ENCODE peak calls at places on chromosomes 7 and 10, in six cellular contexts. One of them, this sample, is unnamed.

GRCh38 chr10:34570887-34571286 is 244.2 kb downstream of the PARD3 start:
- DNase-seq in AG04449: no peak
- DNase-seq in GM10248: no peak
- DNase-seq in PC-9: no peak
- DNase-seq in progenitor cell of endocrine pancreas: no peak
- DNase-seq in fibroblast of mammary gland: no peak
- DNase-seq in this sample: no peak

GRCh38 chr7:128352138-128352537 is 8.4 kb upstream of the RBM28 start:
- DNase-seq in GM10248: no peak
- DNase-seq in progenitor cell of endocrine pancreas: peak
- DNase-seq in PC-9: no peak
- DNase-seq in AG04449: no peak
- DNase-seq in fibroblast of mammary gland: peak
- DNase-seq in this sample: no peak

GRCh38 chr7:141691540-141691939 is 10.4 kb downstream of the DENND11 start:
- DNase-seq in fibroblast of mammary gland: no peak
- DNase-seq in PC-9: no peak
- DNase-seq in progenitor cell of endocrine pancreas: no peak
- DNase-seq in GM10248: no peak
- DNase-seq in AG04449: no peak
- DNase-seq in this sample: no peak

GRCh38 chr7:151381083-151381332 is 28.8 kb downstream of the WDR86 start:
- DNase-seq in PC-9: no peak
- DNase-seq in GM10248: no peak
- DNase-seq in progenitor cell of endocrine pancreas: no peak
- DNase-seq in AG04449: no peak
- DNase-seq in fibroblast of mammary gland: no peak
- DNase-seq in this sample: no peak

GRCh38 chr10:69406816-69407580 is 9.7 kb downstream of the TACR2 start:
- DNase-seq in PC-9: no peak
- DNase-seq in GM10248: no peak
- DNase-seq in fibroblast of mammary gland: no peak
- DNase-seq in AG04449: no peak
- DNase-seq in progenitor cell of endocrine pancreas: no peak
- DNase-seq in this sample: no peak

GRCh38 chr7:51279391-51280023 is 37.1 kb downstream of the COBL start:
- DNase-seq in PC-9: no peak
- DNase-seq in AG04449: no peak
- DNase-seq in fibroblast of mammary gland: no peak
- DNase-seq in progenitor cell of endocrine pancreas: no peak
- DNase-seq in GM10248: no peak
- DNase-seq in this sample: no peak

GRCh38 chr10:132735341-132735775 is 50.6 kb downstream of the NKX6-2 start:
- DNase-seq in fibroblast of mammary gland: no peak
- DNase-seq in AG04449: no peak
- DNase-seq in PC-9: no peak
- DNase-seq in GM10248: no peak
- DNase-seq in progenitor cell of endocrine pancreas: no peak
- DNase-seq in this sample: no peak

GRCh38 chr10:43739171-43739570 is 90.5 kb upstream of the ZNF32 start:
- DNase-seq in PC-9: no peak
- DNase-seq in AG04449: peak
- DNase-seq in fibroblast of mammary gland: peak
- DNase-seq in progenitor cell of endocrine pancreas: no peak
- DNase-seq in GM10248: no peak
- DNase-seq in this sample: no peak

GRCh38 chr10:77618117-77618516 is 19.5 kb downstream of the KCNMA1 start:
- DNase-seq in fibroblast of mammary gland: no peak
- DNase-seq in AG04449: no peak
- DNase-seq in GM10248: no peak
- DNase-seq in progenitor cell of endocrine pancreas: no peak
- DNase-seq in PC-9: no peak
- DNase-seq in this sample: no peak

GRCh38 chr7:113349339-113349738 is 231.0 kb upstream of the SMIM30 start:
- DNase-seq in fibroblast of mammary gland: no peak
- DNase-seq in AG04449: no peak
- DNase-seq in progenitor cell of endocrine pancreas: no peak
- DNase-seq in PC-9: no peak
- DNase-seq in GM10248: no peak
- DNase-seq in this sample: no peak
- TF ChIP-seq CTCF in fibroblast of mammary gland: no peak
- TF ChIP-seq CTCF in AG04449: no peak
- TF ChIP-seq CTCF in progenitor cell of endocrine pancreas: no peak
- TF ChIP-seq CTCF in PC-9: no peak
- TF ChIP-seq CTCF in GM10248: no peak
- TF ChIP-seq CTCF in this sample: no peak

DNA sequence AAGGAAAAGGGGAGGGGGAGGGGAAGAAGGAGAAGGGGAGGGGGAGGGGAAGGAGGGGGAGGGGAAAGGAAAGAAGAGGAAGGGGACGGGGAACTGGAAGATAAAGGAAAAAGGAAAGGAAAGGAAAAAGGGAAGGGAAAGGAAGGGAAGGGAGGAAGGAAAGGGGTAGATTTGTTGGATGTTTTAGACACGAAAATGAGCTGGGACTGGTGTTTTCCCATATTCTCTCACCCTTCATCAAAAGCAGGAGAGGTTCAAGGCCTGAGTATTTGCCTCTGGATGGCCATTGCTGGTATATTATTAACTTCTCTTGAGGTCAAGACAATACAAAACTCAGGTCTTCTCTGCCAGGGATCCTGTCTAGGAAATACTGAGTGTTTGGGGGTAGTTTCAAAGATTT is 652.7 kb downstream of the ANKRD7 start:
- DNase-seq in progenitor cell of endocrine pancreas: no peak
- DNase-seq in GM10248: no peak
- DNase-seq in fibroblast of mammary gland: no peak
- DNase-seq in PC-9: no peak
- DNase-seq in AG04449: no peak
- DNase-seq in this sample: no peak
- TF ChIP-seq CTCF in progenitor cell of endocrine pancreas: no peak
- TF ChIP-seq CTCF in GM10248: no peak
- TF ChIP-seq CTCF in fibroblast of mammary gland: no peak
- TF ChIP-seq CTCF in PC-9: no peak
- TF ChIP-seq CTCF in AG04449: no peak
- TF ChIP-seq CTCF in this sample: no peak

GRCh38 chr7:134553976-134554375 is 5.1 kb downstream of the AKR1B15 start:
- DNase-seq in AG04449: no peak
- DNase-seq in PC-9: no peak
- DNase-seq in progenitor cell of endocrine pancreas: no peak
- DNase-seq in GM10248: no peak
- DNase-seq in fibroblast of mammary gland: peak
- DNase-seq in this sample: no peak

GRCh38 chr7:134548877-134549276 is at the start of gene AKR1B15:
- DNase-seq in AG04449: no peak
- DNase-seq in progenitor cell of endocrine pancreas: no peak
- DNase-seq in GM10248: peak
- DNase-seq in fibroblast of mammary gland: peak
- DNase-seq in PC-9: peak
- DNase-seq in this sample: no peak

GRCh38 chr7:134554417-134554966 is 5.6 kb downstream of the AKR1B15 start:
- DNase-seq in AG04449: no peak
- DNase-seq in fibroblast of mammary gland: no peak
- DNase-seq in PC-9: no peak
- DNase-seq in GM10248: no peak
- DNase-seq in progenitor cell of endocrine pancreas: no peak
- DNase-seq in this sample: no peak

GRCh38 chr7:134549366-134549765 is 456 bp downstream of the AKR1B15 start:
- DNase-seq in PC-9: peak
- DNase-seq in progenitor cell of endocrine pancreas: no peak
- DNase-seq in fibroblast of mammary gland: no peak
- DNase-seq in GM10248: no peak
- DNase-seq in AG04449: no peak
- DNase-seq in this sample: no peak

DNA sequence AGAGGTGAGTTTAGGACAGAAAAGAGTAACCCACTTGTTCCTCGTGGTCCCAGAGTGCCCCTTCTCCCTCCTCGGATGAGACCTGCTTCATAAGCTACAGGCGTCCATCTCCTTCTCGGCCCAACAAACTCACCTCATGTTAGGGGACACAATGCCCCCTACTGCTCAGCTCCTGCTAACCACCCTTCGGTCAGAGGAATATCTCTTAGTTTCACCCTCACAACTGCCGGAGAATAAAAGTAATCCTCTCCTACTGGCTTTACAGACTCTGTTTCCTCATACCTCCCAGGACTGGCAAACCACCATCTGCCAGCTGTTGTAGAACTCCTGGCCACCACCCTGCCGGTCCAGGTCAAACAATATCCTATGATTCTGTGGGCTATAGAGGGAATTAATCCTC is 3.2 kb downstream of the AKR1B15 start:
- DNase-seq in progenitor cell of endocrine pancreas: no peak
- DNase-seq in fibroblast of mammary gland: peak
- DNase-seq in GM10248: no peak
- DNase-seq in PC-9: no peak
- DNase-seq in AG04449: no peak
- DNase-seq in this sample: no peak
- TF ChIP-seq CTCF in progenitor cell of endocrine pancreas: peak
- TF ChIP-seq CTCF in fibroblast of mammary gland: peak
- TF ChIP-seq CTCF in GM10248: no peak
- TF ChIP-seq CTCF in PC-9: no peak
- TF ChIP-seq CTCF in AG04449: peak
- TF ChIP-seq CTCF in this sample: no peak

GRCh38 chr7:45865594-45866410 is 7.1 kb downstream of the CCDC201 start:
- DNase-seq in GM10248: no peak
- DNase-seq in PC-9: no peak
- DNase-seq in AG04449: no peak
- DNase-seq in fibroblast of mammary gland: no peak
- DNase-seq in progenitor cell of endocrine pancreas: no peak
- DNase-seq in this sample: no peak

GRCh38 chr7:45869426-45869825 is 3.5 kb downstream of the CCDC201 start:
- DNase-seq in progenitor cell of endocrine pancreas: no peak
- DNase-seq in GM10248: no peak
- DNase-seq in fibroblast of mammary gland: peak
- DNase-seq in AG04449: peak
- DNase-seq in PC-9: no peak
- DNase-seq in this sample: no peak

GRCh38 chr7:45867471-45867870 is 5.4 kb downstream of the CCDC201 start:
- DNase-seq in GM10248: no peak
- DNase-seq in fibroblast of mammary gland: no peak
- DNase-seq in PC-9: no peak
- DNase-seq in AG04449: no peak
- DNase-seq in progenitor cell of endocrine pancreas: no peak
- DNase-seq in this sample: no peak

DNA sequence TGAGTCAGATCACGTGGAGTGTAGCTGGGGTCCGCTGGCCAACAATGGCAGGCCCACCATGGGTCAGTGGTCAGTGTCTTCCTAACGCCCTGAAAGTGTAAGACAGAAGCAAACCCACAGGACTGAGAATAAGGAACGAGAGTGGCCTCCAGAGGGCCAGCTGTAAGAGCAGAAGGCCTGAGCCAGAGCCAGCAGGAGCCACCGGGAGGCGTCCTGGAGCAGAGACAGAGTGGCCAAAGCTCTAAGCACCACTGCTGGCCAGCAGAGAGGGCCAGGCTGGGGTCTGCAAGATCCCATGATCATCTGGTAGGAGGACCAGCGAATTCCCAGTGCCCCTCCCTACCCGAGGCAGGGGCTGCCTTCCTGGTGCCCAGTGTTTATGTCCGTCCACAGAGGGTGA is 9.2 kb downstream of the CCDC201 start:
- DNase-seq in AG04449: no peak
- DNase-seq in PC-9: no peak
- DNase-seq in GM10248: no peak
- DNase-seq in fibroblast of mammary gland: no peak
- DNase-seq in progenitor cell of endocrine pancreas: no peak
- DNase-seq in this sample: no peak
- TF ChIP-seq CTCF in AG04449: peak
- TF ChIP-seq CTCF in PC-9: peak
- TF ChIP-seq CTCF in GM10248: no peak
- TF ChIP-seq CTCF in fibroblast of mammary gland: peak
- TF ChIP-seq CTCF in progenitor cell of endocrine pancreas: peak
- TF ChIP-seq CTCF in this sample: no peak

DNA sequence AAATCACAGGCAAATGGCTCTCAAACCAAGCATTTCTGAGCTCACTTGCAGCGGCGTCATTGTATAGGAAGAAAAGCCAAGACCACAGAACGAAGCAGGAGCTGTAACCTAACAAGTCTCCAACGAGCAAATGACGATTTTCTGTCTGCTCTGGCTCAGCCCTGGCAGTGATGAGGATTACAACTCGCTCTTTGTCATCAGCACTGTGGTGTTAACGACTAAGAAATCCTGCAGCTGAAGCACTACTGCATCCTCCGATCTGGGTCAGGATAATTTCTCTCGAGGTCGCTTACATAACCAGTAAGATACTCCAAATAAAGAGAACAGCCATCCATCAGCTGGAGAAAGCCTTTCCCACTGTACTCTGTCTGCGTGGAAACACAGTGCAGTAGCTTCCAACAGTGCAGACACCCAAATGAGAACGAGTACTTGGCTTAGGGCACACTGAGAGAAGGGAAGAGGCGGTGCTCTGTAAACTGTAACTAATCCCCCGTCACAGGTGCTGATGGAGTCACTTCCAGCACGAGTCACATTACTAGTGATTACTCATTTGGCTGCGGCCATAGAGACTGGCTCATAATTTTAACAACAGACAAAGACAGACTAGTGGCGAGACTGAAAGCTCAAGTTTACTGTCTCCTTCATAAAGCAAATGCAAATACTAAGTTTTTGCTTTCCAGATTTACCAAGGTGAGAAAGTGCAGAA is 135.8 kb downstream of the NRBF2 start:
- DNase-seq in GM10248: peak
- DNase-seq in progenitor cell of endocrine pancreas: peak
- DNase-seq in AG04449: peak
- DNase-seq in PC-9: peak
- DNase-seq in fibroblast of mammary gland: peak
- DNase-seq in this sample: peak
- TF ChIP-seq CTCF in GM10248: no peak
- TF ChIP-seq CTCF in progenitor cell of endocrine pancreas: no peak
- TF ChIP-seq CTCF in AG04449: no peak
- TF ChIP-seq CTCF in PC-9: peak
- TF ChIP-seq CTCF in fibroblast of mammary gland: peak
- TF ChIP-seq CTCF in this sample: no peak

GRCh38 chr7:28931565-28931964 is 26.6 kb downstream of the TRIL start:
- DNase-seq in GM10248: no peak
- DNase-seq in progenitor cell of endocrine pancreas: no peak
- DNase-seq in PC-9: no peak
- DNase-seq in fibroblast of mammary gland: no peak
- DNase-seq in AG04449: no peak
- DNase-seq in this sample: no peak
- TF ChIP-seq CTCF in GM10248: no peak
- TF ChIP-seq CTCF in progenitor cell of endocrine pancreas: no peak
- TF ChIP-seq CTCF in PC-9: no peak
- TF ChIP-seq CTCF in fibroblast of mammary gland: no peak
- TF ChIP-seq CTCF in AG04449: no peak
- TF ChIP-seq CTCF in this sample: no peak

DNA sequence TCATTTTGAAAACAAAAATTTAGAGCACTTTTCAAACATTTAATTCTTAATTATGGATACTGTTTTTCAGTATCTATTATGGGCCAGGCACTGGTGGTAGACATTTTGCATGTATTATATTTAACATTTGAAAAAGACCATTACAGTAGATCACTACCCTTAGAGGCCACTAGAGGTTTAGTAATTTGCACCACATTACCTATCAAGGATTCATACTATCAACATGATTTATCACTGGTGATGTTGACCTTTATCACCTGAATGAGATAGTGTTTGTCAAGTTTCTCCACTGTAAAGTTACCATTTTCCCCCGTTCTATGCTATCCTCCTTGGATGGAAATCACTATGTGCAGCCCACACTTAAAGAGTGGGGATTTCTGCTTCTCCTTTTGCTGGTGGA is 4.4 kb upstream of the SNX13 start:
- DNase-seq in AG04449: no peak
- DNase-seq in GM10248: no peak
- DNase-seq in PC-9: no peak
- DNase-seq in progenitor cell of endocrine pancreas: no peak
- DNase-seq in fibroblast of mammary gland: no peak
- DNase-seq in this sample: no peak
- TF ChIP-seq CTCF in AG04449: no peak
- TF ChIP-seq CTCF in GM10248: no peak
- TF ChIP-seq CTCF in PC-9: peak
- TF ChIP-seq CTCF in progenitor cell of endocrine pancreas: peak
- TF ChIP-seq CTCF in fibroblast of mammary gland: peak
- TF ChIP-seq CTCF in this sample: no peak

This sample was measured in tibial nerve.